ENCODE peak calls at places on chromosomes 2 and 18, in nine cellular contexts. N is activated T-cell treated with anti-CD3 and anti-CD28 coated beads for 4 hours; P is germinal center; E is Right ventricle myocardium inferior; U is activated CD4-positive, alpha-beta T cell treated with anti-CD3 and anti-CD28 coated beads, Interleukin-2, amount 50 U/mL, for 4 hours; W is stimulated activated effector memory CD8-positive, alpha-beta T cell treated with anti-CD3 and anti-CD28 coated beads, Interleukin-12 subunit alpha, Interleukin-12 subunit beta, amount 100 ng/mL, for 72 hours; V is stimulated activated CD4-positive, alpha-beta T cell treated with anti-CD3 and anti-CD28 coated beads, Interleukin-1b, Interleukin-23, amount 100 ng/mL, for 4 hours; X is HL-60; C is NCI-H748 treated with DMSO at 0.1 percent for 48 hours. T is an unnamed sample.

GRCh38 chr2:214611015-214611414 is 198.5 kb downstream of the BARD1 start:
- DNase-seq in N (no peak), P (no peak), E (no peak), U (no peak), W (no peak), V (no peak), X (no peak), C (no peak), T (no peak)

GRCh38 chr2:189411860-189412259 is 29.4 kb upstream of the WDR75 start:
- DNase-seq in N (no peak), P (no peak), E (no peak), U (no peak), W (no peak), V (no peak), X (no peak), C (no peak), T (peak; percentile 86)

GRCh38 chr18:13606589-13607254 is 119.6 kb downstream of the FAM210A start:
- DNase-seq in N (no peak), P (no peak), E (no peak), U (no peak), W (no peak), V (no peak), X (no peak), C (no peak), T (no peak)

GRCh38 chr2:24830786-24831185 is 37.6 kb downstream of the CENPO start:
- DNase-seq in N (no peak), P (no peak), E (no peak), U (no peak), W (no peak), V (no peak), X (no peak), C (no peak), T (no peak)

GRCh38 chr2:62794791-62795190 is 89.3 kb downstream of the EHBP1 start:
- DNase-seq in N (no peak), P (no peak), E (no peak), U (no peak), W (no peak), V (no peak), X (no peak), C (peak; percentile 10), T (peak; percentile 41)

GRCh38 chr2:74922592-74923227 is 35.7 kb upstream of the POLE4 start:
- DNase-seq in N (no peak), P (no peak), E (no peak), U (no peak), W (no peak), V (no peak), X (peak; percentile 73), C (no peak), T (no peak)

GRCh38 chr2:175366814-175367213 is 185.3 kb upstream of the ATP5MC3 start:
- DNase-seq in N (no peak), P (peak; percentile 10), E (no peak), U (no peak), W (no peak), V (no peak), X (peak; percentile 54), C (peak; percentile 92), T (peak; percentile 32)

GRCh38 chr18:78080081-78080480 is 830.4 kb downstream of the GALR1 start:
- DNase-seq in N (no peak), P (no peak), E (no peak), U (no peak), W (no peak), V (no peak), X (no peak), C (peak; percentile 56), T (no peak)

GRCh38 chr2:15943378-15943851 is 3.1 kb downstream of the MYCN start:
- DNase-seq in N (no peak), P (no peak), E (peak; percentile 68), U (no peak), W (no peak), V (no peak), X (no peak), C (no peak), T (no peak)

GRCh38 chr2:44531289-44531688 is 169.5 kb downstream of the CAMKMT start:
- DNase-seq in N (no peak), P (no peak), E (no peak), U (no peak), W (no peak), V (no peak), X (no peak), C (no peak), T (no peak)